ENCODE peak calls at places on chromosomes 11 and 22, in five cellular contexts. One of them, this sample, is unnamed.

GRCh38 chr11:107961480-107961879 is 33.2 kb downstream of the RAB39A start:
- DNase-seq in ACHN: no peak
- DNase-seq in endothelial cell: no peak
- DNase-seq in activated CD4-positive, alpha-beta T cell treated with anti-CD3 and anti-CD28 coated beads, Interleukin-2, amount 50 U/mL, for 4 hours: no peak
- DNase-seq in putamen: no peak
- DNase-seq in this sample: no peak

GRCh38 chr11:106727261-106727660 is 291.0 kb downstream of the GUCY1A2 start:
- DNase-seq in endothelial cell: no peak
- DNase-seq in activated CD4-positive, alpha-beta T cell treated with anti-CD3 and anti-CD28 coated beads, Interleukin-2, amount 50 U/mL, for 4 hours: no peak
- DNase-seq in putamen: no peak
- DNase-seq in ACHN: no peak
- DNase-seq in this sample: no peak

GRCh38 chr11:75523189-75523588 is 2.6 kb downstream of the GDPD5 start:
- DNase-seq in ACHN: no peak
- DNase-seq in putamen: no peak
- DNase-seq in endothelial cell: no peak
- DNase-seq in activated CD4-positive, alpha-beta T cell treated with anti-CD3 and anti-CD28 coated beads, Interleukin-2, amount 50 U/mL, for 4 hours: no peak
- DNase-seq in this sample: no peak

GRCh38 chr11:73416711-73417265 is 40.6 kb downstream of the RELT start:
- DNase-seq in putamen: no peak
- DNase-seq in activated CD4-positive, alpha-beta T cell treated with anti-CD3 and anti-CD28 coated beads, Interleukin-2, amount 50 U/mL, for 4 hours: no peak
- DNase-seq in endothelial cell: no peak
- DNase-seq in ACHN: no peak
- DNase-seq in this sample: no peak

GRCh38 chr11:80054582-80055165 is 613.8 kb upstream of the TENM4 start:
- DNase-seq in endothelial cell: no peak
- DNase-seq in putamen: no peak
- DNase-seq in ACHN: no peak
- DNase-seq in activated CD4-positive, alpha-beta T cell treated with anti-CD3 and anti-CD28 coated beads, Interleukin-2, amount 50 U/mL, for 4 hours: no peak
- DNase-seq in this sample: no peak

GRCh38 chr11:72735495-72736027 is 16.6 kb downstream of the ARAP1 start:
- DNase-seq in endothelial cell: peak
- DNase-seq in activated CD4-positive, alpha-beta T cell treated with anti-CD3 and anti-CD28 coated beads, Interleukin-2, amount 50 U/mL, for 4 hours: no peak
- DNase-seq in ACHN: no peak
- DNase-seq in putamen: no peak
- DNase-seq in this sample: no peak

GRCh38 chr11:6249822-6250555 is 9.6 kb upstream of the CCKBR start:
- DNase-seq in endothelial cell: no peak
- DNase-seq in ACHN: peak
- DNase-seq in activated CD4-positive, alpha-beta T cell treated with anti-CD3 and anti-CD28 coated beads, Interleukin-2, amount 50 U/mL, for 4 hours: no peak
- DNase-seq in putamen: no peak
- DNase-seq in this sample: no peak

GRCh38 chr11:69799582-69799981 is 19.6 kb downstream of the FGF3 start:
- DNase-seq in endothelial cell: no peak
- DNase-seq in putamen: no peak
- DNase-seq in activated CD4-positive, alpha-beta T cell treated with anti-CD3 and anti-CD28 coated beads, Interleukin-2, amount 50 U/mL, for 4 hours: no peak
- DNase-seq in ACHN: no peak
- DNase-seq in this sample: no peak

GRCh38 chr22:20043997-20044342 is 23.1 kb downstream of the TANGO2 start:
- DNase-seq in activated CD4-positive, alpha-beta T cell treated with anti-CD3 and anti-CD28 coated beads, Interleukin-2, amount 50 U/mL, for 4 hours: no peak
- DNase-seq in ACHN: no peak
- DNase-seq in putamen: no peak
- DNase-seq in endothelial cell: no peak
- DNase-seq in this sample: no peak

GRCh38 chr11:56841210-56841810 is 92.8 kb upstream of the OR9G4 start:
- DNase-seq in activated CD4-positive, alpha-beta T cell treated with anti-CD3 and anti-CD28 coated beads, Interleukin-2, amount 50 U/mL, for 4 hours: no peak
- DNase-seq in endothelial cell: peak
- DNase-seq in putamen: peak
- DNase-seq in ACHN: peak
- DNase-seq in this sample: peak

GRCh38 chr11:506238-506949 is 648 bp downstream of the RNH1 start:
- DNase-seq in activated CD4-positive, alpha-beta T cell treated with anti-CD3 and anti-CD28 coated beads, Interleukin-2, amount 50 U/mL, for 4 hours: peak
- DNase-seq in putamen: peak
- DNase-seq in endothelial cell: peak
- DNase-seq in ACHN: peak
- DNase-seq in this sample: peak

GRCh38 chr11:64844330-64845124 is at the start of gene CDC42BPG:
- DNase-seq in ACHN: peak
- DNase-seq in endothelial cell: peak
- DNase-seq in putamen: no peak
- DNase-seq in activated CD4-positive, alpha-beta T cell treated with anti-CD3 and anti-CD28 coated beads, Interleukin-2, amount 50 U/mL, for 4 hours: no peak
- DNase-seq in this sample: peak

GRCh38 chr22:35231585-35232084 is 25.7 kb upstream of the HMGXB4 start:
- DNase-seq in putamen: peak
- DNase-seq in ACHN: peak
- DNase-seq in activated CD4-positive, alpha-beta T cell treated with anti-CD3 and anti-CD28 coated beads, Interleukin-2, amount 50 U/mL, for 4 hours: peak
- DNase-seq in endothelial cell: peak
- DNase-seq in this sample: no peak

GRCh38 chr11:121540627-121541026 is 87.9 kb upstream of the SORL1-AS1 start:
- DNase-seq in ACHN: no peak
- DNase-seq in putamen: no peak
- DNase-seq in endothelial cell: no peak
- DNase-seq in activated CD4-positive, alpha-beta T cell treated with anti-CD3 and anti-CD28 coated beads, Interleukin-2, amount 50 U/mL, for 4 hours: no peak
- DNase-seq in this sample: no peak

GRCh38 chr11:60985991-60986915 is 14.8 kb downstream of the CD6 start:
- DNase-seq in activated CD4-positive, alpha-beta T cell treated with anti-CD3 and anti-CD28 coated beads, Interleukin-2, amount 50 U/mL, for 4 hours: peak
- DNase-seq in endothelial cell: no peak
- DNase-seq in ACHN: no peak
- DNase-seq in putamen: no peak
- DNase-seq in this sample: no peak

GRCh38 chr22:44393066-44393465 is 80.3 kb upstream of the SHISAL1 start:
- DNase-seq in endothelial cell: no peak
- DNase-seq in putamen: no peak
- DNase-seq in activated CD4-positive, alpha-beta T cell treated with anti-CD3 and anti-CD28 coated beads, Interleukin-2, amount 50 U/mL, for 4 hours: no peak
- DNase-seq in ACHN: no peak
- DNase-seq in this sample: no peak

GRCh38 chr11:79419120-79419519 is 21.7 kb downstream of the TENM4 start:
- DNase-seq in ACHN: peak
- DNase-seq in endothelial cell: no peak
- DNase-seq in activated CD4-positive, alpha-beta T cell treated with anti-CD3 and anti-CD28 coated beads, Interleukin-2, amount 50 U/mL, for 4 hours: no peak
- DNase-seq in putamen: no peak
- DNase-seq in this sample: no peak

GRCh38 chr11:91947215-91947614 is 277.4 kb upstream of the FAT3 start:
- DNase-seq in activated CD4-positive, alpha-beta T cell treated with anti-CD3 and anti-CD28 coated beads, Interleukin-2, amount 50 U/mL, for 4 hours: no peak
- DNase-seq in ACHN: no peak
- DNase-seq in putamen: no peak
- DNase-seq in endothelial cell: no peak
- DNase-seq in this sample: no peak

GRCh38 chr11:114092478-114092877 is 33.0 kb downstream of the ZBTB16 start:
- DNase-seq in activated CD4-positive, alpha-beta T cell treated with anti-CD3 and anti-CD28 coated beads, Interleukin-2, amount 50 U/mL, for 4 hours: no peak
- DNase-seq in endothelial cell: no peak
- DNase-seq in putamen: no peak
- DNase-seq in ACHN: no peak
- DNase-seq in this sample: no peak

GRCh38 chr22:49600891-49601431 is 226.7 kb downstream of the BRD1 start:
- DNase-seq in ACHN: no peak
- DNase-seq in endothelial cell: no peak
- DNase-seq in putamen: no peak
- DNase-seq in activated CD4-positive, alpha-beta T cell treated with anti-CD3 and anti-CD28 coated beads, Interleukin-2, amount 50 U/mL, for 4 hours: no peak
- DNase-seq in this sample: no peak

GRCh38 chr22:50473855-50474671 is 772 bp downstream of the SBF1 start:
- DNase-seq in endothelial cell: peak
- DNase-seq in activated CD4-positive, alpha-beta T cell treated with anti-CD3 and anti-CD28 coated beads, Interleukin-2, amount 50 U/mL, for 4 hours: no peak
- DNase-seq in ACHN: peak
- DNase-seq in putamen: no peak
- DNase-seq in this sample: no peak

GRCh38 chr22:43506487-43506886 is 94.7 kb downstream of the MPPED1 start:
- DNase-seq in endothelial cell: no peak
- DNase-seq in putamen: no peak
- DNase-seq in ACHN: no peak
- DNase-seq in activated CD4-positive, alpha-beta T cell treated with anti-CD3 and anti-CD28 coated beads, Interleukin-2, amount 50 U/mL, for 4 hours: no peak
- DNase-seq in this sample: no peak

GRCh38 chr22:44405661-44406060 is 92.4 kb downstream of the RTL6 start:
- DNase-seq in endothelial cell: no peak
- DNase-seq in activated CD4-positive, alpha-beta T cell treated with anti-CD3 and anti-CD28 coated beads, Interleukin-2, amount 50 U/mL, for 4 hours: no peak
- DNase-seq in putamen: no peak
- DNase-seq in ACHN: no peak
- DNase-seq in this sample: no peak

GRCh38 chr22:48259991-48260670 is 1497.7 kb downstream of the TBC1D22A start:
- DNase-seq in activated CD4-positive, alpha-beta T cell treated with anti-CD3 and anti-CD28 coated beads, Interleukin-2, amount 50 U/mL, for 4 hours: no peak
- DNase-seq in ACHN: no peak
- DNase-seq in putamen: no peak
- DNase-seq in endothelial cell: no peak
- DNase-seq in this sample: no peak

GRCh38 chr11:19777032-19777341 is 64.3 kb downstream of the NAV2 start:
- DNase-seq in endothelial cell: peak
- DNase-seq in putamen: no peak
- DNase-seq in activated CD4-positive, alpha-beta T cell treated with anti-CD3 and anti-CD28 coated beads, Interleukin-2, amount 50 U/mL, for 4 hours: no peak
- DNase-seq in ACHN: peak
- DNase-seq in this sample: no peak

GRCh38 chr11:50088231-50088630 is 55.6 kb downstream of the OR4C45 start:
- DNase-seq in putamen: no peak
- DNase-seq in ACHN: no peak
- DNase-seq in activated CD4-positive, alpha-beta T cell treated with anti-CD3 and anti-CD28 coated beads, Interleukin-2, amount 50 U/mL, for 4 hours: no peak
- DNase-seq in endothelial cell: no peak
- DNase-seq in this sample: no peak

GRCh38 chr11:42013656-42014201 is 554.3 kb upstream of the LRRC4C start:
- DNase-seq in activated CD4-positive, alpha-beta T cell treated with anti-CD3 and anti-CD28 coated beads, Interleukin-2, amount 50 U/mL, for 4 hours: no peak
- DNase-seq in ACHN: no peak
- DNase-seq in putamen: no peak
- DNase-seq in endothelial cell: no peak
- DNase-seq in this sample: no peak

GRCh38 chr11:57279131-57279530 is 42.1 kb upstream of the APLNR start:
- DNase-seq in endothelial cell: no peak
- DNase-seq in activated CD4-positive, alpha-beta T cell treated with anti-CD3 and anti-CD28 coated beads, Interleukin-2, amount 50 U/mL, for 4 hours: no peak
- DNase-seq in putamen: no peak
- DNase-seq in ACHN: no peak
- DNase-seq in this sample: no peak

GRCh38 chr22:43118953-43119458 is 8.5 kb downstream of the BIK start:
- DNase-seq in endothelial cell: no peak
- DNase-seq in activated CD4-positive, alpha-beta T cell treated with anti-CD3 and anti-CD28 coated beads, Interleukin-2, amount 50 U/mL, for 4 hours: no peak
- DNase-seq in putamen: no peak
- DNase-seq in ACHN: no peak
- DNase-seq in this sample: no peak

GRCh38 chr11:79896258-79896657 is 455.4 kb upstream of the TENM4 start:
- DNase-seq in endothelial cell: no peak
- DNase-seq in activated CD4-positive, alpha-beta T cell treated with anti-CD3 and anti-CD28 coated beads, Interleukin-2, amount 50 U/mL, for 4 hours: no peak
- DNase-seq in ACHN: no peak
- DNase-seq in putamen: no peak
- DNase-seq in this sample: no peak

GRCh38 chr22:49235463-49236300 is 592.0 kb downstream of the BRD1 start:
- DNase-seq in endothelial cell: no peak
- DNase-seq in activated CD4-positive, alpha-beta T cell treated with anti-CD3 and anti-CD28 coated beads, Interleukin-2, amount 50 U/mL, for 4 hours: no peak
- DNase-seq in putamen: no peak
- DNase-seq in ACHN: no peak
- DNase-seq in this sample: no peak

GRCh38 chr11:133065847-133066485 is 466.3 kb downstream of the OPCML start:
- DNase-seq in ACHN: no peak
- DNase-seq in putamen: no peak
- DNase-seq in endothelial cell: no peak
- DNase-seq in activated CD4-positive, alpha-beta T cell treated with anti-CD3 and anti-CD28 coated beads, Interleukin-2, amount 50 U/mL, for 4 hours: no peak
- DNase-seq in this sample: no peak

This sample was measured in substantia nigra.